ENCODE peak calls at places on chromosomes 13 and 19, in seven cellular contexts. One of them, this sample, is unnamed.
A peak's percentile ranks its signal among the peaks of the same experiment; 100 is the strongest.

GRCh38 chr19:46378268-46378667 is 31.4 kb downstream of the PPP5C start:
- DNase-seq in mammary epithelial cell: no peak
- DNase-seq in CD4-positive, CD25-positive, alpha-beta regulatory T cell: no peak
- DNase-seq in left lung: no peak
- DNase-seq in fibroblast of lung: peak; percentile 80
- DNase-seq in heart right ventricle: no peak
- DNase-seq in GM23338: no peak
- DNase-seq in this sample: no peak

GRCh38 chr19:5397804-5398692 is 57.2 kb upstream of the ZNRF4 start:
- DNase-seq in mammary epithelial cell: no peak
- DNase-seq in CD4-positive, CD25-positive, alpha-beta regulatory T cell: no peak
- DNase-seq in left lung: no peak
- DNase-seq in fibroblast of lung: no peak
- DNase-seq in heart right ventricle: no peak
- DNase-seq in GM23338: peak; percentile 94
- DNase-seq in this sample: no peak

GRCh38 chr19:48474084-48474592 is 5.0 kb downstream of the CYTH2 start:
- DNase-seq in mammary epithelial cell: no peak
- DNase-seq in CD4-positive, CD25-positive, alpha-beta regulatory T cell: no peak
- DNase-seq in left lung: no peak
- DNase-seq in fibroblast of lung: no peak
- DNase-seq in heart right ventricle: no peak
- DNase-seq in GM23338: no peak
- DNase-seq in this sample: no peak

GRCh38 chr19:34126966-34127365 is 45.3 kb upstream of the LSM14A start:
- DNase-seq in mammary epithelial cell: no peak
- DNase-seq in CD4-positive, CD25-positive, alpha-beta regulatory T cell: no peak
- DNase-seq in left lung: no peak
- DNase-seq in fibroblast of lung: no peak
- DNase-seq in heart right ventricle: no peak
- DNase-seq in GM23338: no peak
- DNase-seq in this sample: no peak

GRCh38 chr19:22052644-22053013 is 345 bp downstream of the ZNF257 start:
- DNase-seq in mammary epithelial cell: no peak
- DNase-seq in CD4-positive, CD25-positive, alpha-beta regulatory T cell: peak; percentile 3
- DNase-seq in left lung: peak; percentile 78
- DNase-seq in fibroblast of lung: no peak
- DNase-seq in heart right ventricle: no peak
- DNase-seq in GM23338: no peak
- DNase-seq in this sample: no peak

GRCh38 chr13:43698743-43699142 is 88.0 kb downstream of the ENOX1 start:
- DNase-seq in mammary epithelial cell: no peak
- DNase-seq in CD4-positive, CD25-positive, alpha-beta regulatory T cell: no peak
- DNase-seq in left lung: no peak
- DNase-seq in fibroblast of lung: peak; percentile 90
- DNase-seq in heart right ventricle: no peak
- DNase-seq in GM23338: no peak
- DNase-seq in this sample: no peak

GRCh38 chr19:7933411-7933810 is 7.5 kb upstream of the CTXN1 start:
- DNase-seq in mammary epithelial cell: no peak
- DNase-seq in CD4-positive, CD25-positive, alpha-beta regulatory T cell: no peak
- DNase-seq in left lung: peak; percentile 28
- DNase-seq in fibroblast of lung: no peak
- DNase-seq in heart right ventricle: no peak
- DNase-seq in GM23338: peak; percentile 41
- DNase-seq in this sample: no peak

GRCh38 chr13:109743706-109744453 is 42.5 kb downstream of the IRS2 start:
- DNase-seq in mammary epithelial cell: peak; percentile 91
- DNase-seq in CD4-positive, CD25-positive, alpha-beta regulatory T cell: no peak
- DNase-seq in left lung: no peak
- DNase-seq in fibroblast of lung: peak; percentile 66
- DNase-seq in heart right ventricle: no peak
- DNase-seq in GM23338: no peak
- DNase-seq in this sample: no peak

GRCh38 chr13:18953139-18953930 is 228.3 kb downstream of the TUBA3C start:
- DNase-seq in mammary epithelial cell: no peak
- DNase-seq in CD4-positive, CD25-positive, alpha-beta regulatory T cell: no peak
- DNase-seq in left lung: peak; percentile 38
- DNase-seq in fibroblast of lung: no peak
- DNase-seq in heart right ventricle: no peak
- DNase-seq in GM23338: no peak
- DNase-seq in this sample: no peak

GRCh38 chr13:112450567-112451240 is 74.5 kb downstream of the SPACA7 start:
- DNase-seq in mammary epithelial cell: no peak
- DNase-seq in CD4-positive, CD25-positive, alpha-beta regulatory T cell: no peak
- DNase-seq in left lung: no peak
- DNase-seq in fibroblast of lung: no peak
- DNase-seq in heart right ventricle: no peak
- DNase-seq in GM23338: no peak
- DNase-seq in this sample: no peak

GRCh38 chr19:41420101-41420880 is 6.9 kb downstream of the B3GNT8 start:
- DNase-seq in mammary epithelial cell: no peak
- DNase-seq in CD4-positive, CD25-positive, alpha-beta regulatory T cell: no peak
- DNase-seq in left lung: peak; percentile 48
- DNase-seq in fibroblast of lung: no peak
- DNase-seq in heart right ventricle: no peak
- DNase-seq in GM23338: no peak
- DNase-seq in this sample: no peak

GRCh38 chr13:71864094-71864980 is 2.7 kb downstream of the DACH1 start:
- DNase-seq in mammary epithelial cell: peak; percentile 1
- DNase-seq in CD4-positive, CD25-positive, alpha-beta regulatory T cell: no peak
- DNase-seq in left lung: peak; percentile 88
- DNase-seq in fibroblast of lung: peak; percentile 43
- DNase-seq in heart right ventricle: peak; percentile 63
- DNase-seq in GM23338: peak; percentile 78
- DNase-seq in this sample: no peak

GRCh38 chr13:44904982-44905381 is 84.3 kb downstream of the NUFIP1 start:
- DNase-seq in mammary epithelial cell: peak; percentile 36
- DNase-seq in CD4-positive, CD25-positive, alpha-beta regulatory T cell: no peak
- DNase-seq in left lung: no peak
- DNase-seq in fibroblast of lung: peak; percentile 96
- DNase-seq in heart right ventricle: peak; percentile 13
- DNase-seq in GM23338: no peak
- DNase-seq in this sample: no peak

GRCh38 chr13:19634129-19634740 is 776 bp downstream of the MPHOSPH8 start:
- DNase-seq in mammary epithelial cell: peak; percentile 50
- DNase-seq in CD4-positive, CD25-positive, alpha-beta regulatory T cell: no peak
- DNase-seq in left lung: no peak
- DNase-seq in fibroblast of lung: peak; percentile 55
- DNase-seq in heart right ventricle: no peak
- DNase-seq in GM23338: peak; percentile 17
- DNase-seq in this sample: no peak

GRCh38 chr13:59948686-59949085 is 215.0 kb downstream of the DIAPH3 start:
- DNase-seq in mammary epithelial cell: no peak
- DNase-seq in CD4-positive, CD25-positive, alpha-beta regulatory T cell: no peak
- DNase-seq in left lung: no peak
- DNase-seq in fibroblast of lung: no peak
- DNase-seq in heart right ventricle: no peak
- DNase-seq in GM23338: no peak
- DNase-seq in this sample: no peak

GRCh38 chr19:10517361-10517759 is at the start of gene S1PR5:
- DNase-seq in mammary epithelial cell: no peak
- DNase-seq in CD4-positive, CD25-positive, alpha-beta regulatory T cell: no peak
- DNase-seq in left lung: peak; percentile 80
- DNase-seq in fibroblast of lung: no peak
- DNase-seq in heart right ventricle: peak; percentile 11
- DNase-seq in GM23338: peak; percentile 68
- DNase-seq in this sample: no peak

GRCh38 chr13:21894703-21895699 is 224.1 kb downstream of the FGF9 start:
- DNase-seq in mammary epithelial cell: no peak
- DNase-seq in CD4-positive, CD25-positive, alpha-beta regulatory T cell: no peak
- DNase-seq in left lung: no peak
- DNase-seq in fibroblast of lung: no peak
- DNase-seq in heart right ventricle: no peak
- DNase-seq in GM23338: no peak
- DNase-seq in this sample: no peak

GRCh38 chr13:114096811-114097503 is 35.5 kb downstream of the RASA3 start:
- DNase-seq in mammary epithelial cell: no peak
- DNase-seq in CD4-positive, CD25-positive, alpha-beta regulatory T cell: no peak
- DNase-seq in left lung: no peak
- DNase-seq in fibroblast of lung: no peak
- DNase-seq in heart right ventricle: no peak
- DNase-seq in GM23338: no peak
- DNase-seq in this sample: no peak

GRCh38 chr19:14061081-14061749 is 661 bp downstream of the PALM3 start:
- DNase-seq in mammary epithelial cell: no peak
- DNase-seq in CD4-positive, CD25-positive, alpha-beta regulatory T cell: no peak
- DNase-seq in left lung: no peak
- DNase-seq in fibroblast of lung: no peak
- DNase-seq in heart right ventricle: no peak
- DNase-seq in GM23338: no peak
- DNase-seq in this sample: no peak

GRCh38 chr19:8334458-8335342 is 8.4 kb downstream of the KANK3 start:
- DNase-seq in mammary epithelial cell: peak; percentile 92
- DNase-seq in CD4-positive, CD25-positive, alpha-beta regulatory T cell: no peak
- DNase-seq in left lung: peak; percentile 87
- DNase-seq in fibroblast of lung: peak; percentile 77
- DNase-seq in heart right ventricle: no peak
- DNase-seq in GM23338: peak; percentile 88
- DNase-seq in this sample: no peak

GRCh38 chr19:46427518-46427917 is 1.2 kb downstream of the PNMA8C start:
- DNase-seq in mammary epithelial cell: no peak
- DNase-seq in CD4-positive, CD25-positive, alpha-beta regulatory T cell: no peak
- DNase-seq in left lung: no peak
- DNase-seq in fibroblast of lung: no peak
- DNase-seq in heart right ventricle: no peak
- DNase-seq in GM23338: no peak
- DNase-seq in this sample: no peak

GRCh38 chr13:85247780-85248179 is 551.4 kb downstream of the SLITRK6 start:
- DNase-seq in mammary epithelial cell: no peak
- DNase-seq in CD4-positive, CD25-positive, alpha-beta regulatory T cell: no peak
- DNase-seq in left lung: no peak
- DNase-seq in fibroblast of lung: no peak
- DNase-seq in heart right ventricle: no peak
- DNase-seq in GM23338: no peak
- DNase-seq in this sample: no peak

GRCh38 chr19:49514151-49514550 is 1.7 kb downstream of the FCGRT start:
- DNase-seq in mammary epithelial cell: no peak
- DNase-seq in CD4-positive, CD25-positive, alpha-beta regulatory T cell: no peak
- DNase-seq in left lung: peak; percentile 75
- DNase-seq in fibroblast of lung: no peak
- DNase-seq in heart right ventricle: no peak
- DNase-seq in GM23338: no peak
- DNase-seq in this sample: no peak

GRCh38 chr13:44622259-44622658 is 46.1 kb upstream of the TSC22D1 start:
- DNase-seq in mammary epithelial cell: no peak
- DNase-seq in CD4-positive, CD25-positive, alpha-beta regulatory T cell: no peak
- DNase-seq in left lung: no peak
- DNase-seq in fibroblast of lung: no peak
- DNase-seq in heart right ventricle: no peak
- DNase-seq in GM23338: no peak
- DNase-seq in this sample: no peak

GRCh38 chr13:20461481-20461859 is 64.2 kb downstream of the CRYL1 start:
- DNase-seq in mammary epithelial cell: peak; percentile 31
- DNase-seq in CD4-positive, CD25-positive, alpha-beta regulatory T cell: no peak
- DNase-seq in left lung: no peak
- DNase-seq in fibroblast of lung: no peak
- DNase-seq in heart right ventricle: no peak
- DNase-seq in GM23338: no peak
- DNase-seq in this sample: no peak

GRCh38 chr13:54965881-54966280 is 1937.3 kb downstream of the OLFM4 start:
- DNase-seq in mammary epithelial cell: no peak
- DNase-seq in CD4-positive, CD25-positive, alpha-beta regulatory T cell: no peak
- DNase-seq in left lung: no peak
- DNase-seq in fibroblast of lung: peak; percentile 63
- DNase-seq in heart right ventricle: no peak
- DNase-seq in GM23338: no peak
- DNase-seq in this sample: no peak

GRCh38 chr13:58032676-58033440 is 401.3 kb downstream of the PCDH17 start:
- DNase-seq in mammary epithelial cell: no peak
- DNase-seq in CD4-positive, CD25-positive, alpha-beta regulatory T cell: no peak
- DNase-seq in left lung: no peak
- DNase-seq in fibroblast of lung: no peak
- DNase-seq in heart right ventricle: no peak
- DNase-seq in GM23338: no peak
- DNase-seq in this sample: no peak

GRCh38 chr19:35436477-35437141 is 11.4 kb upstream of the FFAR2 start:
- DNase-seq in mammary epithelial cell: peak; percentile 90
- DNase-seq in CD4-positive, CD25-positive, alpha-beta regulatory T cell: no peak
- DNase-seq in left lung: peak; percentile 72
- DNase-seq in fibroblast of lung: peak; percentile 63
- DNase-seq in heart right ventricle: peak; percentile 26
- DNase-seq in GM23338: no peak
- DNase-seq in this sample: no peak

GRCh38 chr13:74290324-74290773 is 156.1 kb upstream of the KLF12 start:
- DNase-seq in mammary epithelial cell: peak; percentile 97
- DNase-seq in CD4-positive, CD25-positive, alpha-beta regulatory T cell: peak; percentile 43
- DNase-seq in left lung: no peak
- DNase-seq in fibroblast of lung: peak; percentile 77
- DNase-seq in heart right ventricle: peak; percentile 55
- DNase-seq in GM23338: peak; percentile 93
- DNase-seq in this sample: peak; percentile 11

GRCh38 chr19:1866693-1867358 is 3.4 kb upstream of the KLF16 start:
- DNase-seq in mammary epithelial cell: no peak
- DNase-seq in CD4-positive, CD25-positive, alpha-beta regulatory T cell: no peak
- DNase-seq in left lung: no peak
- DNase-seq in fibroblast of lung: no peak
- DNase-seq in heart right ventricle: no peak
- DNase-seq in GM23338: no peak
- DNase-seq in this sample: no peak
- H3K4me1 ChIP-seq in mammary epithelial cell: peaks cover 8% of the 10 kb centered on the region
- H3K4me1 ChIP-seq in CD4-positive, CD25-positive, alpha-beta regulatory T cell: peaks cover 19% of the 10 kb centered on the region
- H3K4me1 ChIP-seq in left lung: peaks cover 26% of the 10 kb centered on the region
- H3K4me1 ChIP-seq in fibroblast of lung: peaks cover 4% of the 10 kb centered on the region
- H3K4me1 ChIP-seq in heart right ventricle: peaks cover 9% of the 10 kb centered on the region
- H3K4me1 ChIP-seq in GM23338: peaks cover 6% of the 10 kb centered on the region
- H3K4me1 ChIP-seq in this sample: peaks cover 10% of the 10 kb centered on the region

GRCh38 chr13:106796280-106797047 is 228.5 kb upstream of the ARGLU1 start:
- DNase-seq in mammary epithelial cell: no peak
- DNase-seq in CD4-positive, CD25-positive, alpha-beta regulatory T cell: no peak
- DNase-seq in left lung: no peak
- DNase-seq in fibroblast of lung: no peak
- DNase-seq in heart right ventricle: no peak
- DNase-seq in GM23338: peak; percentile 96
- DNase-seq in this sample: no peak
- H3K4me3 ChIP-seq in mammary epithelial cell: no peak overlapping the region
- H3K4me3 ChIP-seq in CD4-positive, CD25-positive, alpha-beta regulatory T cell: peak overlapping the region; percentile 42
- H3K4me3 ChIP-seq in left lung: no peak overlapping the region
- H3K4me3 ChIP-seq in fibroblast of lung: peak overlapping the region; percentile 11
- H3K4me3 ChIP-seq in heart right ventricle: peak overlapping the region; percentile 10
- H3K4me3 ChIP-seq in GM23338: peak overlapping the region; percentile 25
- H3K4me3 ChIP-seq in this sample: no peak overlapping the region

GRCh38 chr19:38868551-38868950 is 9.5 kb downstream of the RINL start:
- DNase-seq in mammary epithelial cell: no peak
- DNase-seq in CD4-positive, CD25-positive, alpha-beta regulatory T cell: no peak
- DNase-seq in left lung: no peak
- DNase-seq in fibroblast of lung: no peak
- DNase-seq in heart right ventricle: no peak
- DNase-seq in GM23338: no peak
- DNase-seq in this sample: no peak
- H3K27me3 ChIP-seq in mammary epithelial cell: no peaks in the 10 kb centered on the region
- H3K27me3 ChIP-seq in CD4-positive, CD25-positive, alpha-beta regulatory T cell: no peaks in the 10 kb centered on the region
- H3K27me3 ChIP-seq in left lung: no peaks in the 10 kb centered on the region
- H3K27me3 ChIP-seq in fibroblast of lung: no peaks in the 10 kb centered on the region
- H3K27me3 ChIP-seq in heart right ventricle: no peaks in the 10 kb centered on the region
- H3K27me3 ChIP-seq in GM23338: peaks cover 19% of the 10 kb centered on the region
- H3K27me3 ChIP-seq in this sample: no peaks in the 10 kb centered on the region

DNA sequence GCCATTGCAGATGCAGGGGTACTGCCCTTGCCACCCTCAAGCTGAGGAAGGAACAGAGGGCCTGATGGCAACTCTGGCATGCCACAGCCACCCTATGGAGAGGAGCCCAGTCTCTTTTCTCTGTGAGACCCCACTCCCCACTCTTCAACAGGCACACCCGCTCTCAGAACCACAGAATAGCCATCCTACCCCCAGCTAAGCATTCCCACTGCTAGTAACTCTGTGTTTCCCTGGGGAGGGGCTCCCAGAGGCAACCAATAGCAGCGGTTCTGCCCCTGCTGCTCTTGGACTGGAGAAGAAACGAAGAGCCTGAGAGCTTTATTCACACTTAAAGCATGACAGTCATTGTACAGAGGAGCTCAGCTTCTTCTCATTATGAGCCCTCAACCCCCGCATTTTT is 49.3 kb downstream of the UBL3 start:
- DNase-seq in mammary epithelial cell: no peak
- DNase-seq in CD4-positive, CD25-positive, alpha-beta regulatory T cell: no peak
- DNase-seq in left lung: no peak
- DNase-seq in fibroblast of lung: no peak
- DNase-seq in heart right ventricle: no peak
- DNase-seq in GM23338: no peak
- DNase-seq in this sample: no peak
- H3K4me1 ChIP-seq in mammary epithelial cell: no peaks in the 10 kb centered on the region
- H3K4me1 ChIP-seq in CD4-positive, CD25-positive, alpha-beta regulatory T cell: peaks cover 31% of the 10 kb centered on the region
- H3K4me1 ChIP-seq in left lung: peaks cover 14% of the 10 kb centered on the region
- H3K4me1 ChIP-seq in fibroblast of lung: no peaks in the 10 kb centered on the region
- H3K4me1 ChIP-seq in heart right ventricle: no peaks in the 10 kb centered on the region
- H3K4me1 ChIP-seq in GM23338: peaks cover 41% of the 10 kb centered on the region
- H3K4me1 ChIP-seq in this sample: no peaks in the 10 kb centered on the region

This sample was measured in effector memory CD4-positive, alpha-beta T cell.